ENCODE peak calls at places on chromosomes 12 and 14, in five cellular contexts. One of them, this sample, is unnamed. For H3K4me1, the result is how much of the 10 kb centered on the place peaks cover.

GRCh38 chr14:57898837-57899572 is 33.1 kb upstream of the SLC35F4 start:
- DNase-seq in CD8-positive, alpha-beta T cell: no peak
- DNase-seq in tibial artery: no peak
- DNase-seq in A549: no peak
- DNase-seq in lower lobe of right lung: no peak
- DNase-seq in this sample: no peak

GRCh38 chr14:32366256-32366655 is 37.2 kb downstream of the AKAP6 start:
- DNase-seq in CD8-positive, alpha-beta T cell: no peak
- DNase-seq in tibial artery: no peak
- DNase-seq in A549: peak
- DNase-seq in lower lobe of right lung: no peak
- DNase-seq in this sample: no peak

GRCh38 chr14:94767321-94767878 is 2.5 kb downstream of the GSC start:
- DNase-seq in CD8-positive, alpha-beta T cell: no peak
- DNase-seq in tibial artery: no peak
- DNase-seq in A549: no peak
- DNase-seq in lower lobe of right lung: no peak
- DNase-seq in this sample: no peak

GRCh38 chr12:52903855-52904508 is 894 bp downstream of the KRT8 start:
- DNase-seq in CD8-positive, alpha-beta T cell: no peak
- DNase-seq in tibial artery: no peak
- DNase-seq in A549: peak
- DNase-seq in lower lobe of right lung: peak
- DNase-seq in this sample: peak

GRCh38 chr12:121582583-121583333 is 1.9 kb upstream of the KDM2B start:
- DNase-seq in CD8-positive, alpha-beta T cell: no peak
- DNase-seq in tibial artery: no peak
- DNase-seq in A549: no peak
- DNase-seq in lower lobe of right lung: no peak
- DNase-seq in this sample: no peak

GRCh38 chr12:122203301-122203967 is at the start of gene B3GNT4:
- DNase-seq in CD8-positive, alpha-beta T cell: no peak
- DNase-seq in tibial artery: peak
- DNase-seq in A549: peak
- DNase-seq in lower lobe of right lung: peak
- DNase-seq in this sample: peak

GRCh38 chr12:55067701-55068100 is 47.9 kb downstream of the NEUROD4 start:
- DNase-seq in CD8-positive, alpha-beta T cell: no peak
- DNase-seq in tibial artery: no peak
- DNase-seq in A549: no peak
- DNase-seq in lower lobe of right lung: no peak
- DNase-seq in this sample: no peak

GRCh38 chr12:34402899-34403705 is 380.8 kb downstream of the ALG10 start:
- DNase-seq in CD8-positive, alpha-beta T cell: no peak
- DNase-seq in tibial artery: peak
- DNase-seq in A549: no peak
- DNase-seq in lower lobe of right lung: peak
- DNase-seq in this sample: peak

GRCh38 chr14:34750233-34750632 is 35.8 kb upstream of the CFL2 start:
- DNase-seq in CD8-positive, alpha-beta T cell: no peak
- DNase-seq in tibial artery: no peak
- DNase-seq in A549: no peak
- DNase-seq in lower lobe of right lung: no peak
- DNase-seq in this sample: no peak

GRCh38 chr12:104524026-104524425 is 67.3 kb downstream of the CHST11 start:
- DNase-seq in CD8-positive, alpha-beta T cell: no peak
- DNase-seq in tibial artery: no peak
- DNase-seq in A549: no peak
- DNase-seq in lower lobe of right lung: no peak
- DNase-seq in this sample: no peak

GRCh38 chr14:34863844-34864243 is 11.3 kb downstream of the BAZ1A start:
- DNase-seq in CD8-positive, alpha-beta T cell: no peak
- DNase-seq in tibial artery: no peak
- DNase-seq in A549: no peak
- DNase-seq in lower lobe of right lung: no peak
- DNase-seq in this sample: no peak

GRCh38 chr14:37595809-37596595 is 573 bp downstream of the TTC6 start:
- DNase-seq in CD8-positive, alpha-beta T cell: no peak
- DNase-seq in tibial artery: no peak
- DNase-seq in A549: peak
- DNase-seq in lower lobe of right lung: peak
- DNase-seq in this sample: no peak

GRCh38 chr12:104369708-104370107 is 66.2 kb downstream of the EID3 start:
- DNase-seq in CD8-positive, alpha-beta T cell: no peak
- DNase-seq in tibial artery: no peak
- DNase-seq in A549: peak
- DNase-seq in lower lobe of right lung: no peak
- DNase-seq in this sample: no peak

GRCh38 chr14:68973639-68974038 is 5.5 kb downstream of the ACTN1 start:
- DNase-seq in CD8-positive, alpha-beta T cell: no peak
- DNase-seq in tibial artery: no peak
- DNase-seq in A549: no peak
- DNase-seq in lower lobe of right lung: no peak
- DNase-seq in this sample: no peak

GRCh38 chr14:92586001-92586947 is 72.7 kb downstream of the RIN3 start:
- DNase-seq in CD8-positive, alpha-beta T cell: no peak
- DNase-seq in tibial artery: peak
- DNase-seq in A549: no peak
- DNase-seq in lower lobe of right lung: no peak
- DNase-seq in this sample: no peak

GRCh38 chr12:91594715-91595114 is 412.1 kb upstream of the DCN start:
- DNase-seq in CD8-positive, alpha-beta T cell: no peak
- DNase-seq in tibial artery: no peak
- DNase-seq in A549: no peak
- DNase-seq in lower lobe of right lung: no peak
- DNase-seq in this sample: no peak

DNA sequence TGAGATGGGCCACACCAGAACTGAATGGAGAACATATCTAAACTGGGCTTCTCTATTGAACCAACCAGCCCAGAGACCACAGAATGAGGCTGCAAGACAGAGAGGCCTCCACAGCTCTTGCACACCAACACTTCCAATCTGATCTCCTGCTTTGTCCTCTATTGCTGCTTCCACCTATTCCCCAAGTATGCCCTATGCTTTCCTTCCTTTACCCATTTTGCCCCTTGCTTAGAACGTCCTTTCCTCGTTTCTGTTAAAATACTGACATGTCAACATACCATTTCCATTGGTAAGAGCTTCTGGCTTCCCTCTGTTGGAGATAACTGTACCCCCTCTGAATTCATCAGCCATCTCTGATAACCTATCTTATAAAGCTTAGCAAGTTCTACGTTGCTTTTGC is 2.8 kb downstream of the SLC2A13 start:
- DNase-seq in CD8-positive, alpha-beta T cell: no peak
- DNase-seq in tibial artery: no peak
- DNase-seq in A549: no peak
- DNase-seq in lower lobe of right lung: no peak
- DNase-seq in this sample: no peak
- H3K4me1 ChIP-seq in CD8-positive, alpha-beta T cell: under half
- H3K4me1 ChIP-seq in tibial artery: under half
- H3K4me1 ChIP-seq in A549: under half
- H3K4me1 ChIP-seq in lower lobe of right lung: under half
- H3K4me1 ChIP-seq in this sample: under half

DNA sequence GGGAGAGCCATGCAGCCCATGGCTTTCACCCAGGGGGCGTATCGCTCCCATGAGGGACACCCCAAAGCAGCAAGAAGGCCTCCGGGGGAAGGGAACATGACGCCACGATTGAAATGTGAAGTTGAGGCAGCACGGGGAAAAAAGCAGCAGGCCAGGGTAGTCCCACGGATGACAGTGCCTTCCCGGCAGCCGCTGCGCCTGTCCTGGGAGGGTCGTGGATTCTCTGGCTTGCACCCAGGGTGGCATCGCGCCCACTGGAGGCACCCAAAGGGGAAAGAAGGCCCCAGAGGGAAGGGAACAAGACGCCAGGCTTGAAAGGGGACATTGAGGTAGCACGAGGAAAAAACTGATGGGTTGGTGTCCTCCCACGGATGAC is 161.6 kb upstream of the ALG10B start:
- DNase-seq in CD8-positive, alpha-beta T cell: no peak
- DNase-seq in tibial artery: peak
- DNase-seq in A549: no peak
- DNase-seq in lower lobe of right lung: no peak
- DNase-seq in this sample: no peak
- H3K27ac ChIP-seq in CD8-positive, alpha-beta T cell: no peak
- H3K27ac ChIP-seq in tibial artery: no peak
- H3K27ac ChIP-seq in A549: no peak
- H3K27ac ChIP-seq in lower lobe of right lung: no peak
- H3K27ac ChIP-seq in this sample: no peak

GRCh38 chr12:66113471-66113870 is 17.1 kb downstream of the LLPH start:
- DNase-seq in CD8-positive, alpha-beta T cell: no peak
- DNase-seq in tibial artery: no peak
- DNase-seq in A549: no peak
- DNase-seq in lower lobe of right lung: no peak
- DNase-seq in this sample: no peak

GRCh38 chr12:66103011-66103913 is 27.3 kb downstream of the LLPH start:
- DNase-seq in CD8-positive, alpha-beta T cell: no peak
- DNase-seq in tibial artery: no peak
- DNase-seq in A549: peak
- DNase-seq in lower lobe of right lung: no peak
- DNase-seq in this sample: no peak

GRCh38 chr12:66111605-66112004 is 18.9 kb downstream of the LLPH start:
- DNase-seq in CD8-positive, alpha-beta T cell: no peak
- DNase-seq in tibial artery: no peak
- DNase-seq in A549: no peak
- DNase-seq in lower lobe of right lung: no peak
- DNase-seq in this sample: no peak

DNA sequence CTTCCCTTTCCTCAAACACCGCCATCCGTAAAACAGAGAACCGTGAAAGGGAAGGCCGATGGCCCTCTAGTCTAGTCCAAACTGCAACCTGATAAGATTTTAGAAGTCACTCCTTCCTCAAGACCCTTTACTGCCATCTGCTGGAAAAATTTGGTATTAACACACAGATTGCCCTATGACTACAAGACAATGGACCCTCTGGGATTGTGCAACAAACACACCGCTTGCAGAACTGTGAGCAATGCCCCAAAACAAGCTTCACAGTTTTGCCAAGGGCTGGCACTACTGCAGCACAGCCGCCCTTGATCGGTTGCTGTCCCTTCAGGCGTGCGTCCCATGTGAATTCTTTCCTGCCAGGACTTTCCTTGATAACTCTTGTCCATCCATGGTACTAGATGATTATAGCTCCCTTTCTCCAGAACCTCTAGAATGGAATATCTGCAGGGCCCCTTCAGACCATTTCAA is 23.1 kb downstream of the LLPH start:
- DNase-seq in CD8-positive, alpha-beta T cell: no peak
- DNase-seq in tibial artery: no peak
- DNase-seq in A549: peak
- DNase-seq in lower lobe of right lung: no peak
- DNase-seq in this sample: peak
- H3K4me3 ChIP-seq in CD8-positive, alpha-beta T cell: no peak
- H3K4me3 ChIP-seq in tibial artery: no peak
- H3K4me3 ChIP-seq in A549: no peak
- H3K4me3 ChIP-seq in lower lobe of right lung: no peak
- H3K4me3 ChIP-seq in this sample: no peak

GRCh38 chr14:64725879-64726584 is 21.8 kb downstream of the PLEKHG3 start:
- DNase-seq in CD8-positive, alpha-beta T cell: no peak
- DNase-seq in tibial artery: no peak
- DNase-seq in A549: no peak
- DNase-seq in lower lobe of right lung: no peak
- DNase-seq in this sample: no peak
- H3K4me1 ChIP-seq in CD8-positive, alpha-beta T cell: under half
- H3K4me1 ChIP-seq in tibial artery: half or more
- H3K4me1 ChIP-seq in A549: half or more
- H3K4me1 ChIP-seq in lower lobe of right lung: under half
- H3K4me1 ChIP-seq in this sample: under half

GRCh38 chr12:6145584-6145983 is 21.1 kb upstream of the VWF start:
- DNase-seq in CD8-positive, alpha-beta T cell: no peak
- DNase-seq in tibial artery: no peak
- DNase-seq in A549: no peak
- DNase-seq in lower lobe of right lung: no peak
- DNase-seq in this sample: no peak
- H3K27ac ChIP-seq in CD8-positive, alpha-beta T cell: no peak
- H3K27ac ChIP-seq in tibial artery: no peak
- H3K27ac ChIP-seq in A549: no peak
- H3K27ac ChIP-seq in lower lobe of right lung: peak
- H3K27ac ChIP-seq in this sample: no peak

DNA sequence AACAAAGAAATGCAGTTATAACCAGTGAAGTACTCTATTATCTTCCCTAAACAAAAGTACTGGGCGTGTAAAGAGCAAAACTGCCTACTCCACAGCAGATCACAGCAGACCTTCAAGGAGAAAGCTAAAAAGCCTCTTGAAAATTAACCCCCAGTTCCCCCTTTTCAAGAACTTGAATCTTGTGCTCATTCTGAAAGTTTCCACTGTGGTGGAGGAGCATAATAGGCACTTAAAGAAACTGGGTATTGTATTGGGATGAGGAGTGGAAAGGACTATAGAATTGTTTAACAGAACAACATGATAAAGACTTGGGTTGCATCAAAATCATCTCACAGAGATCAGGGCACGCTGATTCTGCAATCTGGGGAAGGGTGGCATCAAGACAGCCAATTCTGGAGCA is 51.1 kb downstream of the SLC25A47 start:
- DNase-seq in CD8-positive, alpha-beta T cell: no peak
- DNase-seq in tibial artery: no peak
- DNase-seq in A549: no peak
- DNase-seq in lower lobe of right lung: no peak
- DNase-seq in this sample: no peak
- H3K4me3 ChIP-seq in CD8-positive, alpha-beta T cell: no peak
- H3K4me3 ChIP-seq in tibial artery: no peak
- H3K4me3 ChIP-seq in A549: no peak
- H3K4me3 ChIP-seq in lower lobe of right lung: peak
- H3K4me3 ChIP-seq in this sample: peak

DNA sequence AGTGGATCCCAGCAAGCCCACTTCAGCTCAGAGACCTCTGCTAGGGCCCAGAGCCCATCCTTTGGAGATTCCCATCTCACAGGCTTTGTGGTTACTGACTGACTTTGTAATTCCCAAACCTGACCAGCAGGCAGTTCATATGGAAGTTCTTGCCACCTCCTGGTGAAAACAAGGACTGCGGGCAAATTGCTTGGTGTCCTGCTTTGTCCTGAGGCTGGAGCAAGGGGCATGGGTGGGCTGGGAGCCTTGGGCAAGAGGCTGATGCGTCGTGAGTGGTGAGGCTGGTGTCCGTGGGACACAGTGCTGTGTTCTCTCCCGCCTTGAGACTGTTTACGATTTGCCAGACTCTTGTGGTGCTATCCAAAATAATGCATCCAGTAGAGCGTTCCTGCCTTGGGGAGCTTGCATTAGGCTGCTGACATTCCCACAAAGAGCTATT is 91.0 kb downstream of the LRRC74A start:
- DNase-seq in CD8-positive, alpha-beta T cell: no peak
- DNase-seq in tibial artery: peak
- DNase-seq in A549: peak
- DNase-seq in lower lobe of right lung: no peak
- DNase-seq in this sample: peak
- H3K4me1 ChIP-seq in CD8-positive, alpha-beta T cell: under half
- H3K4me1 ChIP-seq in tibial artery: half or more
- H3K4me1 ChIP-seq in A549: half or more
- H3K4me1 ChIP-seq in lower lobe of right lung: half or more
- H3K4me1 ChIP-seq in this sample: under half

GRCh38 chr12:19382563-19382962 is 56.7 kb upstream of the AEBP2 start:
- DNase-seq in CD8-positive, alpha-beta T cell: no peak
- DNase-seq in tibial artery: no peak
- DNase-seq in A549: no peak
- DNase-seq in lower lobe of right lung: no peak
- DNase-seq in this sample: no peak
- H3K27ac ChIP-seq in CD8-positive, alpha-beta T cell: no peak
- H3K27ac ChIP-seq in tibial artery: no peak
- H3K27ac ChIP-seq in A549: peak
- H3K27ac ChIP-seq in lower lobe of right lung: no peak
- H3K27ac ChIP-seq in this sample: no peak

GRCh38 chr12:79522657-79523386 is 167.9 kb downstream of the PAWR start:
- DNase-seq in CD8-positive, alpha-beta T cell: no peak
- DNase-seq in tibial artery: no peak
- DNase-seq in A549: no peak
- DNase-seq in lower lobe of right lung: no peak
- DNase-seq in this sample: no peak
- H3K4me3 ChIP-seq in CD8-positive, alpha-beta T cell: no peak
- H3K4me3 ChIP-seq in tibial artery: no peak
- H3K4me3 ChIP-seq in A549: no peak
- H3K4me3 ChIP-seq in lower lobe of right lung: no peak
- H3K4me3 ChIP-seq in this sample: no peak

GRCh38 chr12:27547592-27547991 is 23.6 kb downstream of the PPFIBP1 start:
- DNase-seq in CD8-positive, alpha-beta T cell: no peak
- DNase-seq in tibial artery: no peak
- DNase-seq in A549: no peak
- DNase-seq in lower lobe of right lung: no peak
- DNase-seq in this sample: no peak
- H3K4me1 ChIP-seq in CD8-positive, alpha-beta T cell: under half
- H3K4me1 ChIP-seq in tibial artery: under half
- H3K4me1 ChIP-seq in A549: under half
- H3K4me1 ChIP-seq in lower lobe of right lung: under half
- H3K4me1 ChIP-seq in this sample: under half